ENCODE peak calls at places on chromosomes 7 and 10, in five cellular contexts. S is HepG2, P is thyroid gland, R is suprapubic skin, X is tibial nerve. V is an unnamed sample.

GRCh38 chr10:131888186-131888604 is 12.6 kb upstream of the PPP2R2D start:
- DNase-seq in R (no peak), S (no peak), P (no peak), X (no peak), V (no peak)

GRCh38 chr7:111238891-111239290 is 148.0 kb downstream of the LRRN3 start:
- DNase-seq in P (no peak), S (no peak), X (no peak), R (no peak), V (no peak)

GRCh38 chr10:707456-707855 is 18.0 kb upstream of the DIP2C start:
- DNase-seq in S (no peak), R (no peak), X (no peak), P (no peak), V (no peak)

GRCh38 chr10:23968296-23968695 is 240.6 kb upstream of the KIAA1217 start:
- DNase-seq in S (no peak), R (no peak), P (no peak), X (no peak), V (no peak)

GRCh38 chr7:149822353-149822943 is 15.7 kb upstream of the ZNF862 start:
- DNase-seq in X (no peak), S (no peak), P (no peak), R (no peak), V (no peak)

GRCh38 chr7:10860516-10860915 is 113.2 kb upstream of the PHF14 start:
- DNase-seq in P (no peak), S (no peak), X (no peak), R (no peak), V (no peak)

GRCh38 chr7:45073031-45073842 is 15.5 kb downstream of the NACAD start:
- DNase-seq in S (no peak), R (no peak), X (no peak), P (no peak), V (no peak)

GRCh38 chr10:33463011-33463410 is 128.5 kb upstream of the NRP1 start:
- DNase-seq in X (no peak), S (no peak), P (no peak), R (no peak), V (no peak)

GRCh38 chr7:29345590-29345989 is 151.0 kb downstream of the CHN2 start:
- DNase-seq in X (no peak), P (peak; percentile 43), R (no peak), S (peak; percentile 38), V (no peak)

GRCh38 chr7:28395806-28396205 is 16.5 kb upstream of the CREB5 start:
- DNase-seq in P (no peak), R (no peak), S (no peak), X (no peak), V (no peak)

GRCh38 chr10:70729763-70730357 is 55.3 kb downstream of the TBATA start:
- DNase-seq in P (peak; percentile 27), R (no peak), S (no peak), X (no peak), V (no peak)

GRCh38 chr7:31853380-31853779 is 166.4 kb downstream of the PPP1R17 start:
- DNase-seq in P (no peak), X (no peak), R (no peak), S (no peak), V (no peak)

GRCh38 chr7:151505433-151505832 is 14.3 kb downstream of the RHEB start:
- DNase-seq in R (no peak), X (no peak), P (no peak), S (no peak), V (no peak)

GRCh38 chr10:118973744-118974143 is 55.8 kb upstream of the NANOS1 start:
- DNase-seq in S (no peak), R (no peak), X (no peak), P (no peak), V (no peak)

GRCh38 chr10:13437026-13437555 is 89.0 kb upstream of the SEPHS1 start:
- DNase-seq in R (no peak), X (no peak), P (peak; percentile 8), S (no peak), V (no peak)

GRCh38 chr10:72320676-72321247 is 34.0 kb downstream of the DNAJB12 start:
- DNase-seq in R (peak; percentile 89), P (no peak), X (no peak), S (peak; percentile 93), V (peak; percentile 42)
- TF ChIP-seq POLR2A in R (no peak), P (no peak), X (no peak), S (no peak), V (peak; percentile 59)

DNA sequence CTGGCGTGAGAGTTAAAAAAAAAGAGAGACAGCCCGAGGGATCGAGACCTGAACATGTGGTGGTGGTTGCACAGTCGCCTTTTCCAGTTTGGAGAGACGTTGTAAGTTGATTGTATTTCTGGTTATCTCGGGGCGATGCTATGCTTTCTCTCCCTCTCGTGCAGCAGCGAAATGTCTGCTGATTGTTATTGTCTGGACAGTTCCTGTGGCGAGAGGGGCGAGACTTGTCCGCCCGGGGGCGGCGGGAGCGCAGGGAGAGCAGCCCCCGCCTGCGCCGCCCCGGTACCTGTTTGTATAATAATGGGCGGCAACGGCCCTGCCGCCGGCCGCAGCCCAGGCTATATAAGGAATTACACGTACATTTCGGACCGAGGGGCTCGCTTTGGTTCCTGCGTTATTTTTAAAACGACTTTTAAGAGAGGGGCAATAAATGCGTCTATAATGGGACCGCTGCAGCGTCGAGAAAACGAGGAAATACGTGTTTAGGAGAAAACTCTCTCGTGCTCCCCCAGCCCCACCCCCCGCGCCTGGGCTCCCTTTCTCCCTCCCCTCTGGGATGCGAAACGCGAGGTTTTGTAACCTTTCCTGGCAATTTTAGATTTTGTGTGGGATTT is 1.7 kb downstream of the ZEB1 start:
- DNase-seq in S (peak; percentile 43), R (peak; percentile 67), X (peak; percentile 32), P (peak; percentile 44), V (no peak)
- H3K27me3 ChIP-seq in S (no peaks in the 10 kb centered on the region), R (peaks cover 24% of the 10 kb centered on the region), X (no peaks in the 10 kb centered on the region), P (no peaks in the 10 kb centered on the region), V (peaks cover 24% of the 10 kb centered on the region)

DNA sequence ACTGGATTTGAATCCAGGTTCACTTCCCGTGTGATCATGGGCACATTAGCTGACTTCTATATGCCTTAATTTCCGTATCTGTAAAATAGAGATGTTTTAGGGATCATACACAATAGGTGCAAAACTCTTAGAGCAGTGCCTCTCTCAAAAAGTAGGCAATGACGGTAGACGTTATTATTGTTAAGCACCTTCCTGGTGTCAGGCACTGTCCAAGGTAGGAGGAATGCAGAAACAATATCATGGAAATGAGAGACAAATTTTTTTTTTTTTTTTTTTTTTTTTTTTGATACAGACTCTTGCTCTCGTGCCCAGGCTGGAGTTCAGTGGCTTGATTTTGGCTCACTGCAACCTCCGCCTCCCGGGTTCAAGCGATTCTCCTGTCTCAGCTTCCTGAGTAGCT is 8.1 kb downstream of the TMEM248 start:
- DNase-seq in S (no peak), X (no peak), P (no peak), R (no peak), V (no peak)
- H3K4me3 ChIP-seq in S (no peak overlapping the region), X (no peak overlapping the region), P (no peak overlapping the region), R (no peak overlapping the region), V (no peak overlapping the region)

DNA sequence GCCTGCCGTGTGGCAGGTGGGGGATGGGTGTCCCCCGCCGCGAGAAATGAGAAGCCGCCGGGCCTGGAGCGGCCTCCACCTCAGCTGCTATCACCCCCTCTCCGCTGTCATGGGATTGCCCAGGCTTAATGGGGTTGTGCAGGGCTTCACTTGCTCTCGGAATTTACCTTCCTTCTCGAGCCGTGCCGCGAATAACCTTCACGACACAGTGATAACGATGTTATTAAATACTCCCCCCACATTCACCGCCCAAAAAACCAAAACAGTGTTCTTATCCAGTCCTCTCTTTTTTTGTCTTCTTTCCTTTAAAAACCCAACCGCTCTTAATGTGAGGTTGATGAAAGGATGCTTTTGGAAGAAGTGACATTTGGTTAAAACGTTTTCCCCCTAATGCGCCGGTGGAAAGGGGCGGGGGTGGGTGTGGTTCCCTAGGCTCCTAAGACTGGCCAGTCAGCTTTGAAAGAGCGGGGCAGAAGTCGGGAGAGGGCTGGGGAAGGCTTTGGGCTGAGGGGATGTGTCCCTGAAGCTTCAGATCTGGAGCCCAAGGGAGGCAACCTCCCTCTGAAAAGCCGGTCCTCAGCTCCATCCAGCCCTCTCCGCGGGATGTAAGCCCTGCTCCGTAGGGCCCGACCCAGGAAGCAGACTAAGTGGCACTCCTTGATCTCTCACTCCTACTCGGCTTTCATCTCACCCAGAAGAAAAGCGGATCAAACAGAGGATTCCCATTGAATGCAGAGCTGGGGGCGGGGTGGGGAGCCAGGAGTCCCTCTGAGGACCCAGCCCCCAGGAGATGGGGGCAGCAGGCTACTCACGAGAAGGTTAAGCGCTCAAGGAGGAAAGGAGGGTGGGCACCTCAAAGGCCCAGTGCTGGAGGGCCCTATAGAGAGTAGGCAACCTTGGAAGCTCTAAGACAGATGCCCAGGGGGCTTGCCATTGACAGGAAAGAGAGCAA is 2.5 kb upstream of the EVX1 start:
- DNase-seq in S (no peak), R (no peak), X (no peak), P (no peak), V (no peak)
- TF ChIP-seq POLR2A in S (no peak), R (no peak), X (no peak), P (no peak), V (no peak)

DNA sequence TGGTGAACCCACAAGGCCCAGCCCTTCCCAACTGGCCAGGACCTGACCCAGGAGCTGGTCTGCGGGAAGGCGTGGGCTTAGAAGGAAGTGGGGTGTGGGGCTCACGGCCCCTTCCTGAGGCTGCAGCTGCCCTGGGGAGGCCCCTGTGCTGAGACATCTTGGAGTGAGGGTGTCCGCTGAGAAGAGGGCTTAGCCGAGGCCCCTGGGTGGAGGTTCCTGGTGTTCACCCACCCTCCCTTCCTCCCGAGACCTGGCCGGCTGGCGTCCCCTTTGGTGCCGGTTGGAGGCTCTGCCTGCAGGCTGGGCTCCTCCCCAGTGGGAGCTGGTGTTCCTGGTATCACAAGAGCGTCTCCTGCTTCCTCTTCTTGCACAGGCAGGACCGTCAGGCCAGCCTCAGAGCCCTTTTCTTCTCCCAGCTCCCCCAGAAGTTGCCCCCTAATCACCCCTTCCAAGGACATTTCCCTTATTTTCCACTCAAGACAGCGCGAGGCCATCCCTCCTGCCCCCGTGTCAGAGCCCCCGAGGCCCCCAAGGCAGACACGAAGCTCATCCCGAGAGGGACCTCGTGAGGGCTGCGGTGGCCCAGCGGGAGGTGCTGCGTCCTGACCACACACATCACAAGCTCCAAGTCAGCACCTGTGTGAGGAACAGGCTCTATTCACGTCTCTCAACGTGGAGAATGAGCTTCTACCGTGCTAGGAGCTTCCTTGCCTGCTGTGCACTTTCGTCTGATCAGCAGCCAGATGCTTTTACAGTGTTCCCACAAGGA is 25.1 kb upstream of the FAM20C start:
- DNase-seq in R (peak; percentile 59), X (no peak), S (no peak), P (no peak), V (no peak)
- H3K27me3 ChIP-seq in R (peaks cover 24% of the 10 kb centered on the region), X (no peaks in the 10 kb centered on the region), S (peaks cover 92% of the 10 kb centered on the region), P (no peaks in the 10 kb centered on the region), V (peaks cover 75% of the 10 kb centered on the region)

GRCh38 chr7:38632411-38632810 is 1.2 kb upstream of the AMPH start:
- DNase-seq in R (no peak), X (no peak), S (no peak), P (no peak), V (no peak)

DNA sequence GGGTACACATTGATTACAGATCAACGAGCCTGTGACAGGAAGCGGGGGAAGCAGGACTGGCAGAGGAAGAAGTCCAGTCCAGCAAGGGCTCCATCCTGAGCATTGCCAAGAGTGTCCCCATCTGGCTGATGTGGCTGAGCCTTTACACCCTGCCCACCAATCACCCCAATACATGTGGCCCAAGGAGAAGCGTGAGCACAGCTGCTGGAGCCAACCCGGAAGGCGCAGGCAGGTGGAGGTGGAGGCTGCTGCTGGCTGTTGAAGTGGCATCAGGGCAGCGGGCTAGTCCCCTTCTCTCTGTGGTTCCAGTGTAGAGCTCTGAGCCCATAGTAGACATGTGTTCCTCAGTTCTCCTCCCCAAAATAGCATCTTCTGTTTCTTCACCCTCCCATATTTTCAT is 6.8 kb upstream of the AMPH start:
- DNase-seq in S (no peak), X (no peak), P (no peak), R (no peak), V (no peak)
- H3K4me3 ChIP-seq in S (no peak overlapping the region), X (no peak overlapping the region), P (no peak overlapping the region), R (no peak overlapping the region), V (no peak overlapping the region)